ENCODE peak calls at places on chromosomes 1 and 21, in seven cellular contexts. One of them, this sample, is unnamed.

GRCh38 chr21:32941263-32941662 is 84.5 kb upstream of the OLIG2 start:
- DNase-seq in vagina: no peak
- DNase-seq in fibroblast of lung: no peak
- DNase-seq in lower lobe of right lung: no peak
- DNase-seq in AG04449: no peak
- DNase-seq in tibial artery: no peak
- DNase-seq in endothelial cell of umbilical vein: no peak
- DNase-seq in this sample: no peak

GRCh38 chr1:63935553-63935952 is 161.7 kb downstream of the ROR1 start:
- DNase-seq in vagina: no peak
- DNase-seq in fibroblast of lung: no peak
- DNase-seq in lower lobe of right lung: no peak
- DNase-seq in AG04449: no peak
- DNase-seq in tibial artery: no peak
- DNase-seq in endothelial cell of umbilical vein: no peak
- DNase-seq in this sample: no peak

GRCh38 chr21:32448803-32449594 is 36.5 kb downstream of the EVA1C start:
- DNase-seq in vagina: no peak
- DNase-seq in fibroblast of lung: peak
- DNase-seq in lower lobe of right lung: no peak
- DNase-seq in AG04449: peak
- DNase-seq in tibial artery: no peak
- DNase-seq in endothelial cell of umbilical vein: no peak
- DNase-seq in this sample: peak

GRCh38 chr1:229225331-229225782 is 45.6 kb upstream of the RAB4A start:
- DNase-seq in vagina: peak
- DNase-seq in fibroblast of lung: no peak
- DNase-seq in lower lobe of right lung: no peak
- DNase-seq in AG04449: no peak
- DNase-seq in tibial artery: no peak
- DNase-seq in endothelial cell of umbilical vein: no peak
- DNase-seq in this sample: no peak

GRCh38 chr21:44534688-44535087 is 5.3 kb downstream of the KRTAP10-1 start:
- DNase-seq in vagina: no peak
- DNase-seq in fibroblast of lung: no peak
- DNase-seq in lower lobe of right lung: no peak
- DNase-seq in AG04449: no peak
- DNase-seq in tibial artery: no peak
- DNase-seq in endothelial cell of umbilical vein: no peak
- DNase-seq in this sample: no peak

GRCh38 chr1:53321366-53321765 is 6.5 kb downstream of the LRP8 start:
- DNase-seq in vagina: no peak
- DNase-seq in fibroblast of lung: no peak
- DNase-seq in lower lobe of right lung: peak
- DNase-seq in AG04449: no peak
- DNase-seq in tibial artery: no peak
- DNase-seq in endothelial cell of umbilical vein: peak
- DNase-seq in this sample: no peak

GRCh38 chr21:38359090-38359489 is 102.3 kb downstream of the KCNJ15 start:
- DNase-seq in vagina: peak
- DNase-seq in fibroblast of lung: no peak
- DNase-seq in lower lobe of right lung: no peak
- DNase-seq in AG04449: no peak
- DNase-seq in tibial artery: no peak
- DNase-seq in endothelial cell of umbilical vein: no peak
- DNase-seq in this sample: no peak

GRCh38 chr1:165047985-165048384 is 308.5 kb downstream of the LMX1A start:
- DNase-seq in vagina: no peak
- DNase-seq in fibroblast of lung: no peak
- DNase-seq in lower lobe of right lung: no peak
- DNase-seq in AG04449: no peak
- DNase-seq in tibial artery: no peak
- DNase-seq in endothelial cell of umbilical vein: no peak
- DNase-seq in this sample: no peak

GRCh38 chr1:59136541-59137335 is 160.2 kb upstream of the FGGY start:
- DNase-seq in vagina: no peak
- DNase-seq in fibroblast of lung: peak
- DNase-seq in lower lobe of right lung: no peak
- DNase-seq in AG04449: no peak
- DNase-seq in tibial artery: no peak
- DNase-seq in endothelial cell of umbilical vein: no peak
- DNase-seq in this sample: no peak

GRCh38 chr1:938088-938683 is 14.5 kb downstream of the SAMD11 start:
- DNase-seq in vagina: no peak
- DNase-seq in fibroblast of lung: peak
- DNase-seq in lower lobe of right lung: no peak
- DNase-seq in AG04449: no peak
- DNase-seq in tibial artery: no peak
- DNase-seq in endothelial cell of umbilical vein: no peak
- DNase-seq in this sample: no peak

GRCh38 chr1:31521761-31522555 is 54.4 kb upstream of the TINAGL1 start:
- DNase-seq in vagina: no peak
- DNase-seq in fibroblast of lung: no peak
- DNase-seq in lower lobe of right lung: no peak
- DNase-seq in AG04449: no peak
- DNase-seq in tibial artery: no peak
- DNase-seq in endothelial cell of umbilical vein: no peak
- DNase-seq in this sample: no peak

GRCh38 chr1:91529856-91530255 is 29.2 kb downstream of the CDC7 start:
- DNase-seq in vagina: no peak
- DNase-seq in fibroblast of lung: peak
- DNase-seq in lower lobe of right lung: no peak
- DNase-seq in AG04449: no peak
- DNase-seq in tibial artery: no peak
- DNase-seq in endothelial cell of umbilical vein: peak
- DNase-seq in this sample: no peak

GRCh38 chr1:155049651-155050559 is 1.2 kb upstream of the ADAM15 start:
- DNase-seq in vagina: no peak
- DNase-seq in fibroblast of lung: peak
- DNase-seq in lower lobe of right lung: no peak
- DNase-seq in AG04449: no peak
- DNase-seq in tibial artery: no peak
- DNase-seq in endothelial cell of umbilical vein: no peak
- DNase-seq in this sample: no peak

DNA sequence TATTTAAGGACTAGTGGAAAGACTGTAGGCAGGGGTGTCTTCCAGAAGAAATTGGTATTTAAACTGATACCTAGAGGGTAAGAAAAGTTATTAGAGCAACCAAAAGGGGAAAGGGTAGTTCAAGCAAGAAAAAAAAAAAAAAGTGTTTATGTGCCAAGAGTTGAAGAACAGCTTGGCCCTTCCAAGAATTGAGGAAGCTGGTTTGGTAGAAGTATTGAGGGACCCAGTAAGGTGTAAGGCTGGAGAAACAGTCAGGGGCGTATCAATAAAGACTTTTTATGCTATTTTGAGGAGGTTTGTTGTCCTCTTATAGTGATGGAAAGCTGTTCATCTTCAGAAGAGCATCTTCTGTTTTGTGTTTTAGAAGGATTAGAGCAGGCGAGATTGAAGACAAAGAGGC is 108.3 kb downstream of the PTPRC start:
- DNase-seq in vagina: no peak
- DNase-seq in fibroblast of lung: no peak
- DNase-seq in lower lobe of right lung: no peak
- DNase-seq in AG04449: no peak
- DNase-seq in tibial artery: no peak
- DNase-seq in endothelial cell of umbilical vein: no peak
- DNase-seq in this sample: no peak
- H3K4me3 ChIP-seq in vagina: no peak
- H3K4me3 ChIP-seq in fibroblast of lung: no peak
- H3K4me3 ChIP-seq in lower lobe of right lung: no peak
- H3K4me3 ChIP-seq in AG04449: no peak
- H3K4me3 ChIP-seq in tibial artery: no peak
- H3K4me3 ChIP-seq in endothelial cell of umbilical vein: no peak
- H3K4me3 ChIP-seq in this sample: no peak

DNA sequence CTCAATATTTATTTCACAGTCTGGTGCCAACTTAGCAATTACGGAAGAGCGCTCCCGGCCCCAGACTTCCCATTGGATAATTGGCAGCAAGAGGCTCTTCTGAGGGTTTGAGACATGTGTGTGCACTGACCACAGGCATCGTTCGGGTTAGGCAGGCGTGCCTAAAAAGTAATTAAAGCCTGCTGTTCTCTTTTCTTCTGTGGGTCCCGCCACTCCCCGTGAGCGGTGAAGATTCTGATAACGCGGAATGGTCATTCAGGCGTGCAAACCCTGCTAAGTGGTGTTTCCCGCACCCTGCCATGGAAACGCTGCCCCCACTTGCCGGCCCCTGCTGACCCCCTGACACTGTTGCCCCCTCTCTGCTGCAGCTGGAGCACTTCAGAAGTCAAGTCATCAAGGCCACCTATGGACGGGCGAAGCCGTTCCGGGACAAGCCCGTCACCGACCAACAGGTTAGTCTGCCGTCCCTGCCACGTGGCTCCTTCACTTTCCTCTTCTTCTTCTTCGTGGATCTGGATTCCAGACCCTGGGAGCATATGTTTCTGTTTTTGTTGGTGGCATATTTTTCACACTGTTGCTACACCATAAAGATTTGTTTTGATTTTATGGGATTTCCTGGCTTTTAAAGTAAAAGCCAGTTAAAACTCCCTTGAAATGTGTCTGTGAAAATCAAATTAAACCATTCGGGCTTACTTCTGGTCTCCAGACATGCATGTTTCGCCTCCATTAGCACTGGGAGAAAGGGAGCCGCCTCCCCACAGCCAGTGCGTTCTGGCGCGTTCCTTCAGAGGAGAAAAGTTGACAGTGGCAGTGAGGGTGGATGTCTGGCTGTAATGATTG is 79.9 kb downstream of the FHAD1 start:
- DNase-seq in vagina: no peak
- DNase-seq in fibroblast of lung: peak
- DNase-seq in lower lobe of right lung: no peak
- DNase-seq in AG04449: peak
- DNase-seq in tibial artery: no peak
- DNase-seq in endothelial cell of umbilical vein: no peak
- DNase-seq in this sample: peak
- TF ChIP-seq CTCF in vagina: no peak
- TF ChIP-seq CTCF in fibroblast of lung: no peak
- TF ChIP-seq CTCF in lower lobe of right lung: no peak
- TF ChIP-seq CTCF in AG04449: no peak
- TF ChIP-seq CTCF in tibial artery: no peak
- TF ChIP-seq CTCF in endothelial cell of umbilical vein: no peak
- TF ChIP-seq CTCF in this sample: no peak

DNA sequence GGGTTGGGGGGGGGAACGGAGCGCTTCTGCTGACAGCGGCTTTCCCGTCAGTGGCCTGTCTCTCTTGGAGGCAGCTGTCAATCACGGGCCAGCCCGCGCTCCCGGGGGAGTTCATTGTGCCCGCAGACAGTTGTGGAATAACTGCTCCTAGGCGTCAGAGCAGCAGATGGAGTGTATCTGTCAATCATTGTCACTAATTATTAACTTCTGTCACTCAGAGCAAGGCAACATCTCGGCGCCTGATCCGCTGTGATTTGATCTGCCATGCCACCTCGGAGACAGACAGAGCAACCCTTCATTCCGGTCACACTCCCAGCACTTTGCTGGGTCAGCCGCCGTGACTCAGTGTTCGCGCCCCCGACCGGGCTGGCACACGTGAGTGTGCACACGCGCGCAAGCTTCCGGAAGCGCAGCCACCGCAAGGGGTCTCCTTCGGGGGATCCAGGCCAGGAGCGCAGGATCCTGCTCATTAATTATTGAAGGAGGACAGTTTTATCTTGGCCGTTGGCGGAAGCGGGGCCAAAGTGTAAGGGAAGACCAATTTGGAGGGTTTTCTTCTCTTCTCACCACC is 75.8 kb downstream of the RRAGC start:
- DNase-seq in vagina: no peak
- DNase-seq in fibroblast of lung: peak
- DNase-seq in lower lobe of right lung: no peak
- DNase-seq in AG04449: no peak
- DNase-seq in tibial artery: no peak
- DNase-seq in endothelial cell of umbilical vein: no peak
- DNase-seq in this sample: no peak
- H3K4me3 ChIP-seq in vagina: no peak
- H3K4me3 ChIP-seq in fibroblast of lung: no peak
- H3K4me3 ChIP-seq in lower lobe of right lung: no peak
- H3K4me3 ChIP-seq in AG04449: no peak
- H3K4me3 ChIP-seq in tibial artery: no peak
- H3K4me3 ChIP-seq in endothelial cell of umbilical vein: no peak
- H3K4me3 ChIP-seq in this sample: no peak

DNA sequence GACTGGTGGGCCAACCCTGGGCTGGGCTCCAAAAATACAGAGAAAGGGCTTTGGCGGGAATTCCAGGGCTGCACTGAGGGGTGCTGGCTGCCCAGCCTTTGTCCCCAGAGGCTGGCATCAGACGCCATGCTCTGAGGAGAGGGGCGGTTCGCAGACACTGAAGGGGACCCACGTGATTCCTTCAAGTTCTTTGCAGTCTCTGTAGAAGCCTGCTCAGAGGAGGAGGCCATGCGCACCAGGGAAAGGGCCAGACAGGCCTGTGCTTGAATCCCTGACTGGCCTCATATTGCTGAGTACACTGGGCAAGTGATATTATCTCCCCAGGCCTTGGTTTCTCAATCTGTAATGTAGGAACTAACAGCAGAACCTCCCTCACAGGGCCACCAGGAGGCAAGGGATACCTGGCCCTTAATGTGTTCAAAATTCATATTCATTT is 119.5 kb downstream of the EPHB2 start:
- DNase-seq in vagina: no peak
- DNase-seq in fibroblast of lung: no peak
- DNase-seq in lower lobe of right lung: no peak
- DNase-seq in AG04449: no peak
- DNase-seq in tibial artery: no peak
- DNase-seq in endothelial cell of umbilical vein: no peak
- DNase-seq in this sample: no peak
- TF ChIP-seq CTCF in vagina: no peak
- TF ChIP-seq CTCF in fibroblast of lung: no peak
- TF ChIP-seq CTCF in lower lobe of right lung: no peak
- TF ChIP-seq CTCF in AG04449: no peak
- TF ChIP-seq CTCF in tibial artery: no peak
- TF ChIP-seq CTCF in endothelial cell of umbilical vein: no peak
- TF ChIP-seq CTCF in this sample: no peak

DNA sequence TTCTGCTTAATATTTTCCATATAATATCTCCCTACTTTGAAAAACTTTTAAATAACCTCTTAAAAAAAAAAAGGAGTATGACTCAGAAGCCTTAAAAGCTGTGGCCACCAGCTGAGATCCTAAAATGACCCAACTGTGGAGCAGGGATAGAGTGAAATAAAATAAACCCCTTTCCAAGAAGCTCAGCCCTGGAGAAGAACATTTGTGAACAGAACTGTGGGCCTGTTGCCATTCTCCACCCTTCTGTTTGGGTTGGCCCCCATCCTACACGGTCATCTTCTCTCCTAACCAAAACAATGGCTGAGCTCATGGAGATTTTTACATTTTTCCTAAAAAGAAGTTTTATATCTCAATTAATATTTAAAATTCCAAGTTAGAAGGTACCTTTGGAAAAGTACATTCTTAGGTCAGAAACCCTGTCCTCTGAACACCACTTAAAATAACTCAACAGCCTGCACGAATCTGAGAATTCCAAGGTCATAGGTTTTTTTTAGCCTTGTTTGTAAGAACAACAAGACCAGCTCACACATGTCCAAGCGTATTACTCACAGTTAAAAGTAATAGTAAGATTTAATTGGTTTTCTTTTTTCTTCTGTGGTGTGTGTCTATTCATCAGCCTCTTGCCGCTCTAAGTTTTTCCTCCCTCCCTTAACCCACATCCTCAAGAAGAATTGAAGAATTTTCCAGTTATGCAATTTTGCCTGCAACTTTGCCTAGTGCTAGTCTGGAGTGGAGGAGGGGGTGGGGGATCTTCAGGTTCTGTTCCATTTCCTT is 107.7 kb upstream of the ERRFI1 start:
- DNase-seq in vagina: no peak
- DNase-seq in fibroblast of lung: peak
- DNase-seq in lower lobe of right lung: no peak
- DNase-seq in AG04449: peak
- DNase-seq in tibial artery: peak
- DNase-seq in endothelial cell of umbilical vein: peak
- DNase-seq in this sample: peak
- H3K4me3 ChIP-seq in vagina: no peak
- H3K4me3 ChIP-seq in fibroblast of lung: peak
- H3K4me3 ChIP-seq in lower lobe of right lung: no peak
- H3K4me3 ChIP-seq in AG04449: no peak
- H3K4me3 ChIP-seq in tibial artery: peak
- H3K4me3 ChIP-seq in endothelial cell of umbilical vein: no peak
- H3K4me3 ChIP-seq in this sample: peak